ENCODE peak calls at places on chromosome 21, in four cellular contexts. F is CD8-positive, alpha-beta memory T cell; Q is CD8-positive, alpha-beta T cell; Y is iris pigment epithelial cell. S is an unnamed sample.

GRCh38 chr21:16969636-16970035 is 543.2 kb upstream of the CXADR start:
- DNase-seq in F (no peak), Q (no peak), Y (no peak), S (no peak)

GRCh38 chr21:31911138-31911907 is 38.5 kb downstream of the HUNK start:
- DNase-seq in F (no peak), Q (no peak), Y (peak), S (peak)

GRCh38 chr21:32772281-32773047 is 909 bp upstream of the PAXBP1 start:
- DNase-seq in F (peak), Q (peak), Y (peak), S (no peak)

GRCh38 chr21:28639742-28640141 is 352.9 kb downstream of the LTN1 start:
- DNase-seq in F (no peak), Q (no peak), Y (peak), S (no peak)

GRCh38 chr21:45867041-45867630 is 114.4 kb upstream of the COL6A1 start:
- DNase-seq in F (no peak), Q (no peak), Y (no peak), S (no peak)

GRCh38 chr21:43362928-43363314 is 64.0 kb downstream of the SIK1 start:
- DNase-seq in F (no peak), Q (no peak), Y (no peak), S (no peak)

GRCh38 chr21:45294509-45295291 is 7.0 kb upstream of the POFUT2 start:
- DNase-seq in F (no peak), Q (no peak), Y (peak), S (peak)

GRCh38 chr21:42665026-42665425 is 11.6 kb downstream of the PDE9A start:
- DNase-seq in F (no peak), Q (no peak), Y (no peak), S (no peak)

GRCh38 chr21:37061926-37062591 is 10.8 kb downstream of the PIGP start:
- DNase-seq in F (no peak), Q (no peak), Y (no peak), S (no peak)

GRCh38 chr21:37658994-37659458 is 257.2 kb downstream of the KCNJ6 start:
- DNase-seq in F (no peak), Q (no peak), Y (peak), S (no peak)

GRCh38 chr21:39048064-39048463 is 135.2 kb downstream of the PSMG1 start:
- DNase-seq in F (no peak), Q (no peak), Y (peak), S (peak)

GRCh38 chr21:46119565-46120271 is 21.8 kb downstream of the COL6A2 start:
- DNase-seq in F (peak), Q (no peak), Y (no peak), S (no peak)

GRCh38 chr21:38170283-38170682 is 86.5 kb upstream of the KCNJ15 start:
- DNase-seq in F (no peak), Q (no peak), Y (no peak), S (no peak)

GRCh38 chr21:30430170-30430655 is at the start of gene KRTAP13-4:
- DNase-seq in F (no peak), Q (no peak), Y (no peak), S (no peak)

GRCh38 chr21:42150458-42151085 is 68.4 kb upstream of the ABCG1 start:
- DNase-seq in F (no peak), Q (no peak), Y (no peak), S (no peak)

GRCh38 chr21:15224346-15225086 is 159.7 kb upstream of the NRIP1 start:
- DNase-seq in F (no peak), Q (no peak), Y (peak), S (peak)

GRCh38 chr21:29538115-29538514 is 239.4 kb downstream of the BACH1 start:
- DNase-seq in F (no peak), Q (no peak), Y (peak), S (no peak)

GRCh38 chr21:34553199-34553952 is 41.4 kb upstream of the KCNE1 start:
- DNase-seq in F (no peak), Q (no peak), Y (peak), S (no peak)

GRCh38 chr21:8991968-8992621 is 1529.3 kb upstream of the TPTE start:
- DNase-seq in F (no peak), Q (no peak), Y (no peak), S (no peak)

GRCh38 chr21:42225571-42226155 is 6.7 kb downstream of the ABCG1 start:
- DNase-seq in F (no peak), Q (no peak), Y (no peak), S (no peak)

GRCh38 chr21:42248783-42249597 is 30.1 kb downstream of the ABCG1 start:
- DNase-seq in F (no peak), Q (no peak), Y (no peak), S (no peak)

GRCh38 chr21:34598931-34599400 is 15.9 kb downstream of the RCAN1 start:
- DNase-seq in F (no peak), Q (no peak), Y (peak), S (peak)